ENCODE peak calls at places on chromosomes 16 and 17, in eight cellular contexts. S is heart right ventricle, I is lower leg skin, G is dorsolateral prefrontal cortex, T is fibroblast of pulmonary artery, Y is psoas muscle, B is brain microvascular endothelial cell, M is K562. Q is an unnamed sample.

GRCh38 chr16:64406661-64407267 is 715.1 kb downstream of the CDH11 start:
- DNase-seq in S (no peak), I (no peak), B (no peak), G (no peak), M (no peak), T (no peak), Y (no peak), Q (no peak)

GRCh38 chr16:79391395-79391794 is 209.1 kb downstream of the MAF start:
- DNase-seq in S (no peak), Y (no peak), B (no peak), G (no peak), M (no peak), T (no peak), I (no peak), Q (no peak)

GRCh38 chr17:17044846-17045561 is 2.7 kb downstream of the MPRIP start:
- DNase-seq in I (no peak), T (peak), S (no peak), B (peak), Y (no peak), M (no peak), G (no peak), Q (peak)

GRCh38 chr17:68821860-68822693 is 133.1 kb downstream of the ABCA8 start:
- DNase-seq in I (no peak), M (no peak), T (peak), G (no peak), S (no peak), B (peak), Y (no peak), Q (peak)

GRCh38 chr17:41519501-41520224 is 973 bp upstream of the KRT15 start:
- DNase-seq in Y (no peak), I (no peak), M (peak), B (no peak), S (no peak), T (no peak), G (peak), Q (no peak)

GRCh38 chr16:86396318-86396882 is 113.9 kb upstream of the FOXF1 start:
- DNase-seq in G (no peak), Y (no peak), T (peak), M (no peak), S (no peak), B (peak), I (no peak), Q (peak)

GRCh38 chr17:1010086-1010450 is 13.1 kb downstream of the TIMM22 start:
- DNase-seq in B (no peak), M (no peak), T (no peak), Y (no peak), G (no peak), S (no peak), I (no peak), Q (no peak)

GRCh38 chr16:724188-725040 is 1.8 kb downstream of the CCDC78 start:
- DNase-seq in I (no peak), G (no peak), M (no peak), B (no peak), T (no peak), S (peak), Y (no peak), Q (no peak)

GRCh38 chr17:74770498-74771318 is 5.4 kb downstream of the NAT9 start:
- DNase-seq in S (peak), G (peak), Y (peak), T (peak), M (peak), B (no peak), I (no peak), Q (no peak)

GRCh38 chr16:12898556-12898955 is 2.8 kb upstream of the SHISA9 start:
- DNase-seq in S (no peak), T (no peak), I (no peak), B (no peak), M (no peak), G (no peak), Y (no peak), Q (no peak)
- TF ChIP-seq CTCF in S (no peak), T (no peak), I (no peak), B (peak), M (no peak), G (no peak), Y (no peak), Q (no peak)

GRCh38 chr16:87535457-87535854 is 42.6 kb upstream of the ZCCHC14 start:
- DNase-seq in S (no peak), I (no peak), T (no peak), B (no peak), Y (no peak), M (no peak), G (no peak), Q (no peak)
- H3K4me3 ChIP-seq in S (no peak), I (no peak), T (no peak), B (no peak), Y (no peak), M (no peak), G (no peak), Q (no peak)

DNA sequence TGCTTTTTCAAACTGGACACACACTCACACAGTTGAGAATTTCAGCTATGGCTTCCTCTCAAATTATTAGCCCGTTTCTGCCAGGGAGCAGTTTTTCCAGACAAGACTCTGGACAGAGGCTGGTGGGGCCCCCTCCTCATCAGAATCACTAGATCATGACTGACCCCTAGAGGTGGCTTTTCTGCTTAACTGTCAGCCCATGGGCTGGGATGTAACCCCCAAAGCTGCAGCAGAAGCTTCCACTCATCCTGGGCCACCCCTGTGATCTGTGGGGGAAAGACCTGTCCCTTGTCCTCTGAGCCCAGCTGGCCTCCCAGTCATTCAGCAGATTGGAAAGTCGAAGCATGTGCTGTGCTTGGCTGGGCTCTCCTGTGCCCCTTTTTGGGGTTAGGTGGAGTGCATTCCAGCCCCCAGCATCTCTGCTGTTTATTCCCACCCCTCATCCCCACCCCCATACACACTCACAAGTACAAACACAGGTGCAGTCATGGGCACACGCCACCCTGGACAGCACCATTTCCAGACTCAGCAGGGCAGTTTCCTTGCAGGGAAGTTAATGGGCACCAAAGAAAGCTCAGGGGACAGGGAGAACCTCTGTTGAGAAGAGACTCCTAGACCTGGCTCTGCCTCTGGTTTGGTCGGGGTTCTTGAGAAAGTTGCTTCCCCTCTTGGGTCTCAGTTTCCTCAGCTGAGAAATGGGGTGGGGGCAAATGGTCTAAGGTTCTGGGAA is 77.6 kb upstream of the RBL2 start:
- DNase-seq in Y (no peak), M (no peak), B (no peak), T (no peak), G (no peak), S (no peak), I (no peak), Q (no peak)
- TF ChIP-seq CTCF in Y (no peak), M (peak), B (peak), T (no peak), G (no peak), S (no peak), I (no peak), Q (no peak)

DNA sequence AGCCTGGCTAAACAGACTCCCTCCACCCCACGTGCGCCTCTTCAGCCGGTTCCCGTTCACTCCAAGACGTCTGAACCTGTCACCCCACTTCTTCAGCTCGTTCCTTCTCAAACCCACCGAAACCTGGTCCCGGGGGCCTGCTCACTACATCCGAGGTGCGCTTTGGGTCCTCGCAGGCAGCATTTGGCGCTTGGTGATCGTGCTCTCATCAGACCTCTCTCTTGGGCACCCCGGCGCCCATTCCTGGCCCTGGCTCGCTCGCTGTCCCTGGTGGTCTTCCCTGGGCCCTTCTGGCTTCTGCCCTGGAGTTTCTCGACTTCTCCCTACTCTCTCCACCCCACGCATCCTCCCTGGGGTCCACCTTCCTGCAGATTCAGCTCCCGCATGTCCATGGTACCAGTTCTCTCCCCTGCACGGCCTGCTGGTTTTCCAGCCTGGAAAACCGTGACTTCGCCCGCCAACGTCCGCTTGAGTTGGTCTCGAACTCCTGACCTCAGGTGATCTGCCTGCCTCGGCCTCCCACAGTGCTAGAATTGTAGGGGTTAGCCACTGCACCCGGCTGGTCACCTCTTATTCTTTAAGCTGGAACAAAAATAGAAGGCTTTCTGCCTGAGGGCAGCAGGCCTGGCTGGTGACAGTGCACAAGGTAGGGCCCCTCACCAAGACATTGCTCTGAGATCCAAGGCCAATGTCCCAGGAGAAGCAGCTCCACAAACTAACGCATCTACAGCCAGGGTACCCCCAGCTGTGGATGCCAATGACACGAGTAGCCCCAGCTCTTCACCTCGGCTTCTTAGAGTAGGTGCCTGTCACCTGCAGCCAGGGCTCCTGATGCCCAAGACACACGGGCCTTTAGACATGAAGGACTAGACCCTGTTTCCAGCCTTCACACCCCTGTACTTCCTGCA is 1.0 kb upstream of the MEAK7 start:
- DNase-seq in Y (no peak), G (no peak), M (no peak), B (no peak), T (no peak), I (no peak), S (no peak), Q (no peak)
- H3K4me3 ChIP-seq in Y (peak), G (peak), M (peak), B (peak), T (peak), I (peak), S (peak), Q (peak)

Q was measured in astrocyte of the cerebellum.